ENCODE peak calls at places on chromosomes 16 and 17, in six cellular contexts. R is GM23338, L is prostate gland, C is HS-27A, O is lung microvascular endothelial cell, Q is AG08395. Z is an unnamed sample.

GRCh38 chr17:38598536-38598935 is 7.2 kb downstream of the SRCIN1 start:
- DNase-seq in C (no peak), R (peak), O (peak), L (peak), Q (no peak), Z (no peak)

GRCh38 chr17:66351701-66352100 is 49.3 kb downstream of the PRKCA start:
- DNase-seq in L (no peak), R (no peak), Q (no peak), C (no peak), O (no peak), Z (no peak)

GRCh38 chr16:13439766-13440165 is 480.2 kb upstream of the ERCC4 start:
- DNase-seq in R (no peak), L (no peak), O (no peak), C (no peak), Q (no peak), Z (no peak)

GRCh38 chr17:1050996-1051925 is 54.3 kb downstream of the TIMM22 start:
- DNase-seq in L (no peak), C (no peak), Q (no peak), R (no peak), O (no peak), Z (no peak)

GRCh38 chr17:78522031-78522809 is 55.0 kb downstream of the DNAH17 start:
- DNase-seq in C (no peak), O (no peak), L (no peak), R (no peak), Q (no peak), Z (no peak)

GRCh38 chr17:38852771-38853291 is 690 bp downstream of the RPL23 start:
- DNase-seq in C (no peak), O (peak), L (no peak), Q (no peak), R (no peak), Z (no peak)

GRCh38 chr17:32266389-32267269 is 997 bp downstream of the RHBDL3 start:
- DNase-seq in R (peak), C (no peak), Q (no peak), L (no peak), O (no peak), Z (no peak)

GRCh38 chr17:56902350-56902749 is 11.5 kb downstream of the TRIM25 start:
- DNase-seq in L (no peak), R (no peak), Q (peak), C (peak), O (peak), Z (peak)